ENCODE peak calls at places on chromosomes 6 and 20, in five cellular contexts. E is osteocyte, Y is glutamatergic neuron, C is adrenal gland, D is A549. S is an unnamed sample.

GRCh38 chr6:160426146-160426545 is 78.0 kb downstream of the SLC22A3 start:
- DNase-seq in C (no peak), Y (no peak), D (no peak), E (no peak), S (no peak)

GRCh38 chr6:158798311-158798710 is 20.9 kb downstream of the EZR start:
- DNase-seq in Y (no peak), E (no peak), C (no peak), D (no peak), S (no peak)

GRCh38 chr6:126539022-126539421 is 199.1 kb downstream of the CENPW start:
- DNase-seq in C (no peak), E (no peak), D (peak; percentile 11), Y (no peak), S (no peak)

GRCh38 chr6:138979365-138979764 is 8.7 kb downstream of the REPS1 start:
- DNase-seq in Y (no peak), E (no peak), C (no peak), D (no peak), S (no peak)

GRCh38 chr6:137967689-137968467 is 100.8 kb downstream of the TNFAIP3 start:
- DNase-seq in Y (no peak), D (no peak), E (no peak), C (no peak), S (no peak)

GRCh38 chr6:3741477-3741871 is 10.0 kb downstream of the PXDC1 start:
- DNase-seq in Y (no peak), D (no peak), C (no peak), E (no peak), S (no peak)

GRCh38 chr20:45798935-45799642 is 7.3 kb downstream of the DNTTIP1 start:
- DNase-seq in C (peak; percentile 81), Y (peak; percentile 70), E (no peak), D (peak; percentile 66), S (peak; percentile 65)

GRCh38 chr6:89281779-89282246 is 33.3 kb downstream of the GABRR2 start:
- DNase-seq in Y (peak; percentile 35), E (no peak), D (peak; percentile 58), C (peak; percentile 62), S (peak; percentile 45)

GRCh38 chr6:15389759-15390723 is 144.2 kb downstream of the JARID2 start:
- DNase-seq in D (peak; percentile 25), E (no peak), C (no peak), Y (peak; percentile 52), S (peak; percentile 61)

GRCh38 chr20:16711859-16712258 is 18.0 kb upstream of the SNRPB2 start:
- DNase-seq in E (no peak), Y (no peak), C (no peak), D (no peak), S (no peak)

GRCh38 chr20:48406462-48407235 is 421.1 kb downstream of the PREX1 start:
- DNase-seq in E (no peak), D (no peak), Y (no peak), C (no peak), S (no peak)

GRCh38 chr6:91864911-91865310 is 1278.0 kb upstream of the MAP3K7 start:
- DNase-seq in E (no peak), D (no peak), C (no peak), Y (no peak), S (no peak)

GRCh38 chr6:3891889-3892288 is 42.7 kb downstream of the FAM50B start:
- DNase-seq in C (no peak), Y (no peak), D (no peak), E (no peak), S (no peak)

GRCh38 chr6:168272379-168273011 is 47.1 kb downstream of the DACT2 start:
- DNase-seq in E (no peak), D (no peak), Y (no peak), C (no peak), S (no peak)

GRCh38 chr6:73455865-73456629 is 4.0 kb upstream of the CGAS start:
- DNase-seq in E (no peak), C (no peak), D (no peak), Y (no peak), S (no peak)

GRCh38 chr6:5989141-5989723 is 17.5 kb downstream of the NRN1 start:
- DNase-seq in C (peak; percentile 64), D (no peak), Y (no peak), E (no peak), S (no peak)

GRCh38 chr6:105345506-105345905 is 57.4 kb downstream of the PREP start:
- DNase-seq in E (no peak), Y (no peak), C (no peak), D (no peak), S (no peak)

GRCh38 chr6:7145269-7146078 is 37.7 kb downstream of the RREB1 start:
- DNase-seq in C (no peak), D (no peak), Y (no peak), E (no peak), S (no peak)

GRCh38 chr20:2402271-2402980 is 21.7 kb downstream of the TGM6 start:
- DNase-seq in E (peak; percentile 23), C (no peak), Y (no peak), D (peak; percentile 58), S (no peak)

GRCh38 chr20:53413188-53413631 is 180.4 kb downstream of the ZNF217 start:
- DNase-seq in Y (peak; percentile 32), E (no peak), C (peak; percentile 53), D (peak; percentile 35), S (peak; percentile 53)

GRCh38 chr6:13848553-13849150 is 34.3 kb upstream of the MCUR1 start:
- DNase-seq in E (peak; percentile 51), Y (no peak), C (no peak), D (no peak), S (no peak)

GRCh38 chr20:40638414-40638813 is 50.6 kb downstream of the MAFB start:
- DNase-seq in Y (no peak), E (peak; percentile 60), D (no peak), C (no peak), S (no peak)

GRCh38 chr6:78701407-78701806 is 165.9 kb upstream of the IRAK1BP1 start:
- DNase-seq in E (no peak), Y (no peak), C (no peak), D (no peak), S (no peak)

GRCh38 chr20:2052741-2053140 is 48.9 kb upstream of the STK35 start:
- DNase-seq in E (no peak), C (no peak), D (no peak), Y (no peak), S (no peak)

GRCh38 chr6:56719310-56719709 is 76.6 kb upstream of the DST start:
- DNase-seq in C (no peak), Y (no peak), E (no peak), D (no peak), S (no peak)

GRCh38 chr20:46963758-46964181 is 69.1 kb downstream of the EYA2 start:
- DNase-seq in Y (no peak), E (no peak), D (no peak), C (no peak), S (no peak)

GRCh38 chr6:72219536-72219935 is 333.2 kb downstream of the RIMS1 start:
- DNase-seq in E (no peak), Y (no peak), C (no peak), D (no peak), S (no peak)

GRCh38 chr6:21873562-21873961 is 280.0 kb downstream of the SOX4 start:
- DNase-seq in Y (no peak), C (no peak), E (no peak), D (no peak), S (no peak)

GRCh38 chr20:20820104-20820503 is 107.7 kb upstream of the RALGAPA2 start:
- DNase-seq in C (no peak), Y (peak; percentile 66), E (no peak), D (peak; percentile 40), S (peak; percentile 34)
- TF ChIP-seq CTCF in C (peak; percentile 37), Y (peak; percentile 71), E (no peak), D (no peak), S (peak; percentile 42)

GRCh38 chr20:8254911-8255582 is 123.0 kb downstream of the PLCB1 start:
- DNase-seq in E (no peak), C (no peak), Y (no peak), D (no peak), S (no peak)

GRCh38 chr20:8255945-8256632 is 124.0 kb downstream of the PLCB1 start:
- DNase-seq in C (no peak), E (no peak), D (no peak), Y (no peak), S (no peak)

GRCh38 chr20:8265588-8265987 is 133.5 kb downstream of the PLCB1 start:
- DNase-seq in D (no peak), Y (no peak), C (no peak), E (no peak), S (no peak)

DNA sequence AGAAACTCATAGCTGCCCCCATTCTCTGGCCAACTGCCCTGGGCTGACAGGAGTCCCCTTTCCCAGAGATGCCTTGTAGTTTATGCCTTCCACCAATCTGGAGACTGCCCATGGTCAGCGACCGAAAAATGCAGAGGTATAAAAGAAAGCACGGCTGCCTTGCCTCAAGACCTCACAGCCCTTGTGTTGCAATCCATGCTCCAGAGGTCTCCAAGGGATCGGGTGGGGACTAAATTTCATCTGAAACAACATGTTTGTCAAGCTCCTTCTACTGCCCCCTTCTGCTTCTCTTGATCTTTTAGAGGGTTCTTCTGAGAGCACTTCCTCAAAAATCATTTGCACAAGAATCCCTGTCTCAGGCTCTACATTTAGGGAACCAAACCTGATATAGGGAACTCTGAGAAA is 128.8 kb downstream of the PLCB1 start:
- DNase-seq in C (no peak), Y (no peak), D (no peak), E (no peak), S (no peak)
- TF ChIP-seq CTCF in C (no peak), Y (no peak), D (no peak), E (no peak), S (no peak)

DNA sequence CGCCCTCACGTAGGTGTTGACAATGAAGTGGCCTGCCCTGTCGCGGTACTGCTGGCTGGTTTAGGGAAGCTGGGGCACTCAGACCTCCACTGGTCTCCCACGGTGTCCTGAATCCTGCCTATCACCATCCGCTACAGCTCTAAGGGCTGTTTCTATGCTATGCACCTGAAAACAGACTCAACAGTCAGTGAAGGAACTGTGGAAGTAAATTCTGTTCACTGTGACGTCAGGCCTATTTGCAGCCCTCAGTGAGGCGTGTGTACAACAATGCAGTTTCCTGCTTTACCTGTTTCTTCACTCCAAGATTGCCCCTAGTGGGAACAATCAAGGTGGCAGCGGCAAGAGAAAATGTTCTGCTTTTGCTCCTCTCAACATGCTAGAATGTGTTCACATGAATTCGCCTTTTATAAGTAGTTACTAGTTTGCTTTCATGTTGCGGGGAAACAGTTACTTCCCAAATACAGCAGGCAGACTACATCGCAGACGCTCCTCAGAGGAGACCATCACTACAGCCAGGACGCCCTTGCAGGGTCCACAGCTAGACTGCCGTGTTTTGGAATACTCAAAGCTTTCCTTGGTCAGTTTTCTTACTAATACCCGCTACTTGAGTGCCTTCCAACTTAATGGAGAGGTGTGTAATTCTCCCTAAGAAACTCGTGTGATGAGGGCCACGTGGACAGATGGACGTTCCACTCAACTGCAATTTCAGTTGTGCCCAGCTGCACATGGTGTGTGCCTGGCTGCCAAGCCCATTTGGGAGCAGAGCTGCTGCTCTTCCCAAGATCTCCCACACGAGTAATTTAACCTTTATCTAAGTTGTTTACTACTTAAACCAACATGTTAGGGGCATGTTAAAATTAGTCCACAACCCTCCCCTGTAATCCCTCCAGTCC is 25.4 kb downstream of the DIDO1 start:
- DNase-seq in D (peak; percentile 57), Y (no peak), E (no peak), C (no peak), S (no peak)
- TF ChIP-seq CTCF in D (no peak), Y (no peak), E (no peak), C (no peak), S (no peak)

GRCh38 chr20:57061058-57061900 is 205.2 kb downstream of the BMP7 start:
- DNase-seq in Y (peak; percentile 86), D (peak; percentile 67), E (no peak), C (no peak), S (peak; percentile 76)
- TF ChIP-seq CTCF in Y (peak; percentile 57), D (peak; percentile 51), E (peak; percentile 89), C (no peak), S (peak; percentile 73)